ENCODE peak calls at places on chromosomes 13 and 19, in seven cellular contexts. One of them, this sample, is unnamed.

GRCh38 chr19:2790557-2791271 is 5.4 kb downstream of the THOP1 start:
- DNase-seq in fibroblast of pulmonary artery: no peak
- DNase-seq in activated T-cell treated with anti-CD3 and anti-CD28 coated beads for 1 hour: no peak
- DNase-seq in left colon: no peak
- DNase-seq in neural crest cell: no peak
- DNase-seq in SW 1271: no peak
- DNase-seq in thoracic aorta: no peak
- DNase-seq in this sample: no peak

GRCh38 chr19:35284153-35285140 is 2.1 kb downstream of the HAMP start:
- DNase-seq in fibroblast of pulmonary artery: no peak
- DNase-seq in activated T-cell treated with anti-CD3 and anti-CD28 coated beads for 1 hour: no peak
- DNase-seq in left colon: no peak
- DNase-seq in neural crest cell: no peak
- DNase-seq in SW 1271: no peak
- DNase-seq in thoracic aorta: no peak
- DNase-seq in this sample: no peak

GRCh38 chr13:93736909-93737308 is 510.3 kb downstream of the GPC6 start:
- DNase-seq in fibroblast of pulmonary artery: no peak
- DNase-seq in activated T-cell treated with anti-CD3 and anti-CD28 coated beads for 1 hour: no peak
- DNase-seq in left colon: no peak
- DNase-seq in neural crest cell: no peak
- DNase-seq in SW 1271: no peak
- DNase-seq in thoracic aorta: no peak
- DNase-seq in this sample: no peak

GRCh38 chr13:20159646-20160345 is 1.1 kb downstream of the GJA3 start:
- DNase-seq in fibroblast of pulmonary artery: peak
- DNase-seq in activated T-cell treated with anti-CD3 and anti-CD28 coated beads for 1 hour: no peak
- DNase-seq in left colon: no peak
- DNase-seq in neural crest cell: no peak
- DNase-seq in SW 1271: no peak
- DNase-seq in thoracic aorta: no peak
- DNase-seq in this sample: no peak

GRCh38 chr13:35927554-35927953 is 203.6 kb downstream of the DCLK1 start:
- DNase-seq in fibroblast of pulmonary artery: peak
- DNase-seq in activated T-cell treated with anti-CD3 and anti-CD28 coated beads for 1 hour: no peak
- DNase-seq in left colon: no peak
- DNase-seq in neural crest cell: no peak
- DNase-seq in SW 1271: no peak
- DNase-seq in thoracic aorta: peak
- DNase-seq in this sample: no peak

GRCh38 chr13:37488682-37489081 is 109.9 kb downstream of the POSTN start:
- DNase-seq in fibroblast of pulmonary artery: peak
- DNase-seq in activated T-cell treated with anti-CD3 and anti-CD28 coated beads for 1 hour: no peak
- DNase-seq in left colon: no peak
- DNase-seq in neural crest cell: no peak
- DNase-seq in SW 1271: no peak
- DNase-seq in thoracic aorta: no peak
- DNase-seq in this sample: no peak

GRCh38 chr13:21971662-21972635 is 301.1 kb downstream of the FGF9 start:
- DNase-seq in fibroblast of pulmonary artery: no peak
- DNase-seq in activated T-cell treated with anti-CD3 and anti-CD28 coated beads for 1 hour: no peak
- DNase-seq in left colon: no peak
- DNase-seq in neural crest cell: no peak
- DNase-seq in SW 1271: no peak
- DNase-seq in thoracic aorta: no peak
- DNase-seq in this sample: no peak

GRCh38 chr19:49553451-49554271 is 25.9 kb downstream of the RCN3 start:
- DNase-seq in fibroblast of pulmonary artery: peak
- DNase-seq in activated T-cell treated with anti-CD3 and anti-CD28 coated beads for 1 hour: peak
- DNase-seq in left colon: peak
- DNase-seq in neural crest cell: no peak
- DNase-seq in SW 1271: no peak
- DNase-seq in thoracic aorta: no peak
- DNase-seq in this sample: peak

GRCh38 chr19:42985588-42985987 is 40.7 kb downstream of the PSG11 start:
- DNase-seq in fibroblast of pulmonary artery: no peak
- DNase-seq in activated T-cell treated with anti-CD3 and anti-CD28 coated beads for 1 hour: no peak
- DNase-seq in left colon: no peak
- DNase-seq in neural crest cell: no peak
- DNase-seq in SW 1271: no peak
- DNase-seq in thoracic aorta: no peak
- DNase-seq in this sample: no peak

GRCh38 chr19:35936738-35937268 is 629 bp downstream of the LRFN3 start:
- DNase-seq in fibroblast of pulmonary artery: no peak
- DNase-seq in activated T-cell treated with anti-CD3 and anti-CD28 coated beads for 1 hour: no peak
- DNase-seq in left colon: no peak
- DNase-seq in neural crest cell: no peak
- DNase-seq in SW 1271: no peak
- DNase-seq in thoracic aorta: no peak
- DNase-seq in this sample: no peak

GRCh38 chr19:39067104-39067503 is 17.1 kb upstream of the ACP7 start:
- DNase-seq in fibroblast of pulmonary artery: no peak
- DNase-seq in activated T-cell treated with anti-CD3 and anti-CD28 coated beads for 1 hour: no peak
- DNase-seq in left colon: no peak
- DNase-seq in neural crest cell: no peak
- DNase-seq in SW 1271: no peak
- DNase-seq in thoracic aorta: no peak
- DNase-seq in this sample: no peak

GRCh38 chr19:50258918-50259372 is 55.5 kb downstream of the MYH14 start:
- DNase-seq in fibroblast of pulmonary artery: no peak
- DNase-seq in activated T-cell treated with anti-CD3 and anti-CD28 coated beads for 1 hour: no peak
- DNase-seq in left colon: peak
- DNase-seq in neural crest cell: peak
- DNase-seq in SW 1271: no peak
- DNase-seq in thoracic aorta: no peak
- DNase-seq in this sample: no peak

GRCh38 chr19:53877361-53877766 is 4.6 kb upstream of the PRKCG start:
- DNase-seq in fibroblast of pulmonary artery: peak
- DNase-seq in activated T-cell treated with anti-CD3 and anti-CD28 coated beads for 1 hour: no peak
- DNase-seq in left colon: no peak
- DNase-seq in neural crest cell: no peak
- DNase-seq in SW 1271: no peak
- DNase-seq in thoracic aorta: no peak
- DNase-seq in this sample: no peak

GRCh38 chr19:29524912-29525870 is 603 bp upstream of the VSTM2B start:
- DNase-seq in fibroblast of pulmonary artery: no peak
- DNase-seq in activated T-cell treated with anti-CD3 and anti-CD28 coated beads for 1 hour: no peak
- DNase-seq in left colon: no peak
- DNase-seq in neural crest cell: no peak
- DNase-seq in SW 1271: no peak
- DNase-seq in thoracic aorta: no peak
- DNase-seq in this sample: no peak

GRCh38 chr13:110555601-110556223 is 5.8 kb downstream of the RAB20 start:
- DNase-seq in fibroblast of pulmonary artery: no peak
- DNase-seq in activated T-cell treated with anti-CD3 and anti-CD28 coated beads for 1 hour: no peak
- DNase-seq in left colon: peak
- DNase-seq in neural crest cell: no peak
- DNase-seq in SW 1271: no peak
- DNase-seq in thoracic aorta: no peak
- DNase-seq in this sample: peak

GRCh38 chr13:84616864-84617263 is 734.6 kb upstream of the SLITRK1 start:
- DNase-seq in fibroblast of pulmonary artery: no peak
- DNase-seq in activated T-cell treated with anti-CD3 and anti-CD28 coated beads for 1 hour: no peak
- DNase-seq in left colon: no peak
- DNase-seq in neural crest cell: no peak
- DNase-seq in SW 1271: no peak
- DNase-seq in thoracic aorta: no peak
- DNase-seq in this sample: no peak

GRCh38 chr19:36418287-36419001 is at the start of gene ZFP82:
- DNase-seq in fibroblast of pulmonary artery: peak
- DNase-seq in activated T-cell treated with anti-CD3 and anti-CD28 coated beads for 1 hour: peak
- DNase-seq in left colon: peak
- DNase-seq in neural crest cell: peak
- DNase-seq in SW 1271: peak
- DNase-seq in thoracic aorta: no peak
- DNase-seq in this sample: peak

GRCh38 chr19:33402421-33403220 is 29.1 kb downstream of the CEBPG start:
- DNase-seq in fibroblast of pulmonary artery: no peak
- DNase-seq in activated T-cell treated with anti-CD3 and anti-CD28 coated beads for 1 hour: no peak
- DNase-seq in left colon: no peak
- DNase-seq in neural crest cell: no peak
- DNase-seq in SW 1271: no peak
- DNase-seq in thoracic aorta: no peak
- DNase-seq in this sample: no peak

GRCh38 chr13:24134772-24135171 is 25.7 kb upstream of the SPATA13 start:
- DNase-seq in fibroblast of pulmonary artery: no peak
- DNase-seq in activated T-cell treated with anti-CD3 and anti-CD28 coated beads for 1 hour: no peak
- DNase-seq in left colon: no peak
- DNase-seq in neural crest cell: no peak
- DNase-seq in SW 1271: no peak
- DNase-seq in thoracic aorta: no peak
- DNase-seq in this sample: no peak

GRCh38 chr19:39001016-39001415 is 25.5 kb upstream of the FBXO17 start:
- DNase-seq in fibroblast of pulmonary artery: no peak
- DNase-seq in activated T-cell treated with anti-CD3 and anti-CD28 coated beads for 1 hour: no peak
- DNase-seq in left colon: no peak
- DNase-seq in neural crest cell: no peak
- DNase-seq in SW 1271: no peak
- DNase-seq in thoracic aorta: no peak
- DNase-seq in this sample: no peak

GRCh38 chr13:91158015-91158390 is 189.5 kb upstream of the MIR17HG start:
- DNase-seq in fibroblast of pulmonary artery: peak
- DNase-seq in activated T-cell treated with anti-CD3 and anti-CD28 coated beads for 1 hour: no peak
- DNase-seq in left colon: no peak
- DNase-seq in neural crest cell: no peak
- DNase-seq in SW 1271: no peak
- DNase-seq in thoracic aorta: no peak
- DNase-seq in this sample: no peak

This sample was measured in body of pancreas.